ENCODE peak calls at places on chromosomes 7 and 10, in seven cellular contexts. One of them, this sample, is unnamed.

GRCh38 chr7:112089551-112089950 is 116.6 kb downstream of the DOCK4 start:
- DNase-seq in cardiac muscle cell: no peak
- DNase-seq in IMR-90: no peak
- DNase-seq in mammary epithelial cell: no peak
- DNase-seq in neural progenitor cell: no peak
- DNase-seq in PC-9: no peak
- DNase-seq in CD8-positive, alpha-beta T cell: no peak
- DNase-seq in this sample: no peak

GRCh38 chr10:34884272-34884952 is 69.3 kb upstream of the PARD3 start:
- DNase-seq in cardiac muscle cell: no peak
- DNase-seq in IMR-90: no peak
- DNase-seq in mammary epithelial cell: peak; percentile 25
- DNase-seq in neural progenitor cell: no peak
- DNase-seq in PC-9: no peak
- DNase-seq in CD8-positive, alpha-beta T cell: no peak
- DNase-seq in this sample: no peak

GRCh38 chr7:30556854-30557644 is 37.6 kb upstream of the GARS1 start:
- DNase-seq in cardiac muscle cell: no peak
- DNase-seq in IMR-90: peak; percentile 25
- DNase-seq in mammary epithelial cell: peak; percentile 93
- DNase-seq in neural progenitor cell: peak; percentile 91
- DNase-seq in PC-9: no peak
- DNase-seq in CD8-positive, alpha-beta T cell: no peak
- DNase-seq in this sample: no peak

GRCh38 chr7:101614098-101614938 is 14.8 kb downstream of the MYL10 start:
- DNase-seq in cardiac muscle cell: no peak
- DNase-seq in IMR-90: no peak
- DNase-seq in mammary epithelial cell: no peak
- DNase-seq in neural progenitor cell: no peak
- DNase-seq in PC-9: no peak
- DNase-seq in CD8-positive, alpha-beta T cell: no peak
- DNase-seq in this sample: no peak

GRCh38 chr7:129213828-129214227 is 11.0 kb upstream of the AHCYL2 start:
- DNase-seq in cardiac muscle cell: no peak
- DNase-seq in IMR-90: no peak
- DNase-seq in mammary epithelial cell: peak; percentile 45
- DNase-seq in neural progenitor cell: peak; percentile 64
- DNase-seq in PC-9: peak; percentile 61
- DNase-seq in CD8-positive, alpha-beta T cell: no peak
- DNase-seq in this sample: peak; percentile 44

GRCh38 chr10:75547391-75548298 is 116.2 kb downstream of the LRMDA start:
- DNase-seq in cardiac muscle cell: peak; percentile 82
- DNase-seq in IMR-90: peak; percentile 9
- DNase-seq in mammary epithelial cell: peak; percentile 67
- DNase-seq in neural progenitor cell: no peak
- DNase-seq in PC-9: no peak
- DNase-seq in CD8-positive, alpha-beta T cell: no peak
- DNase-seq in this sample: no peak

GRCh38 chr7:95527033-95527775 is 41.5 kb downstream of the ASB4 start:
- DNase-seq in cardiac muscle cell: peak; percentile 75
- DNase-seq in IMR-90: peak; percentile 44
- DNase-seq in mammary epithelial cell: peak; percentile 20
- DNase-seq in neural progenitor cell: peak; percentile 81
- DNase-seq in PC-9: peak; percentile 47
- DNase-seq in CD8-positive, alpha-beta T cell: no peak
- DNase-seq in this sample: peak; percentile 69

GRCh38 chr10:43409385-43410109 is 561 bp upstream of the HNRNPF start:
- DNase-seq in cardiac muscle cell: peak; percentile 32
- DNase-seq in IMR-90: no peak
- DNase-seq in mammary epithelial cell: no peak
- DNase-seq in neural progenitor cell: no peak
- DNase-seq in PC-9: peak; percentile 67
- DNase-seq in CD8-positive, alpha-beta T cell: peak; percentile 45
- DNase-seq in this sample: no peak

GRCh38 chr10:121368347-121369025 is 229.8 kb downstream of the FGFR2 start:
- DNase-seq in cardiac muscle cell: no peak
- DNase-seq in IMR-90: no peak
- DNase-seq in mammary epithelial cell: no peak
- DNase-seq in neural progenitor cell: peak; percentile 42
- DNase-seq in PC-9: no peak
- DNase-seq in CD8-positive, alpha-beta T cell: no peak
- DNase-seq in this sample: no peak

GRCh38 chr7:129144834-129145668 is 544 bp downstream of the TSPAN33 start:
- DNase-seq in cardiac muscle cell: no peak
- DNase-seq in IMR-90: no peak
- DNase-seq in mammary epithelial cell: no peak
- DNase-seq in neural progenitor cell: no peak
- DNase-seq in PC-9: no peak
- DNase-seq in CD8-positive, alpha-beta T cell: no peak
- DNase-seq in this sample: no peak

GRCh38 chr7:69336976-69337375 is 261.3 kb upstream of the AUTS2 start:
- DNase-seq in cardiac muscle cell: no peak
- DNase-seq in IMR-90: no peak
- DNase-seq in mammary epithelial cell: no peak
- DNase-seq in neural progenitor cell: no peak
- DNase-seq in PC-9: no peak
- DNase-seq in CD8-positive, alpha-beta T cell: no peak
- DNase-seq in this sample: peak; percentile 16

GRCh38 chr7:2011266-2012043 is 221.3 kb downstream of the MAD1L1 start:
- DNase-seq in cardiac muscle cell: no peak
- DNase-seq in IMR-90: no peak
- DNase-seq in mammary epithelial cell: no peak
- DNase-seq in neural progenitor cell: no peak
- DNase-seq in PC-9: no peak
- DNase-seq in CD8-positive, alpha-beta T cell: no peak
- DNase-seq in this sample: peak; percentile 16

GRCh38 chr10:46215426-46215825 is 71.4 kb upstream of the ANTXRL start:
- DNase-seq in cardiac muscle cell: no peak
- DNase-seq in IMR-90: no peak
- DNase-seq in mammary epithelial cell: no peak
- DNase-seq in neural progenitor cell: no peak
- DNase-seq in PC-9: no peak
- DNase-seq in CD8-positive, alpha-beta T cell: no peak
- DNase-seq in this sample: no peak

GRCh38 chr7:8131694-8132605 is 130.0 kb downstream of the ICA1 start:
- DNase-seq in cardiac muscle cell: no peak
- DNase-seq in IMR-90: no peak
- DNase-seq in mammary epithelial cell: no peak
- DNase-seq in neural progenitor cell: no peak
- DNase-seq in PC-9: no peak
- DNase-seq in CD8-positive, alpha-beta T cell: no peak
- DNase-seq in this sample: no peak

GRCh38 chr10:73953665-73954064 is 42.7 kb downstream of the PLAU start:
- DNase-seq in cardiac muscle cell: peak; percentile 88
- DNase-seq in IMR-90: no peak
- DNase-seq in mammary epithelial cell: peak; percentile 38
- DNase-seq in neural progenitor cell: no peak
- DNase-seq in PC-9: no peak
- DNase-seq in CD8-positive, alpha-beta T cell: no peak
- DNase-seq in this sample: no peak

GRCh38 chr7:142645777-142646176 is 103.5 kb upstream of the PRSS1 start:
- DNase-seq in cardiac muscle cell: no peak
- DNase-seq in IMR-90: no peak
- DNase-seq in mammary epithelial cell: no peak
- DNase-seq in neural progenitor cell: peak; percentile 23
- DNase-seq in PC-9: no peak
- DNase-seq in CD8-positive, alpha-beta T cell: no peak
- DNase-seq in this sample: no peak

GRCh38 chr10:52443419-52444388 is 129.6 kb downstream of the DKK1 start:
- DNase-seq in cardiac muscle cell: peak; percentile 93
- DNase-seq in IMR-90: peak; percentile 87
- DNase-seq in mammary epithelial cell: peak; percentile 98
- DNase-seq in neural progenitor cell: no peak
- DNase-seq in PC-9: no peak
- DNase-seq in CD8-positive, alpha-beta T cell: no peak
- DNase-seq in this sample: no peak

GRCh38 chr10:84198206-84198915 is 4.0 kb downstream of the CDHR1 start:
- DNase-seq in cardiac muscle cell: no peak
- DNase-seq in IMR-90: no peak
- DNase-seq in mammary epithelial cell: no peak
- DNase-seq in neural progenitor cell: no peak
- DNase-seq in PC-9: no peak
- DNase-seq in CD8-positive, alpha-beta T cell: no peak
- DNase-seq in this sample: no peak

GRCh38 chr7:128794020-128794419 is 2.3 kb downstream of the CCDC136 start:
- DNase-seq in cardiac muscle cell: no peak
- DNase-seq in IMR-90: no peak
- DNase-seq in mammary epithelial cell: no peak
- DNase-seq in neural progenitor cell: no peak
- DNase-seq in PC-9: peak; percentile 50
- DNase-seq in CD8-positive, alpha-beta T cell: no peak
- DNase-seq in this sample: no peak

DNA sequence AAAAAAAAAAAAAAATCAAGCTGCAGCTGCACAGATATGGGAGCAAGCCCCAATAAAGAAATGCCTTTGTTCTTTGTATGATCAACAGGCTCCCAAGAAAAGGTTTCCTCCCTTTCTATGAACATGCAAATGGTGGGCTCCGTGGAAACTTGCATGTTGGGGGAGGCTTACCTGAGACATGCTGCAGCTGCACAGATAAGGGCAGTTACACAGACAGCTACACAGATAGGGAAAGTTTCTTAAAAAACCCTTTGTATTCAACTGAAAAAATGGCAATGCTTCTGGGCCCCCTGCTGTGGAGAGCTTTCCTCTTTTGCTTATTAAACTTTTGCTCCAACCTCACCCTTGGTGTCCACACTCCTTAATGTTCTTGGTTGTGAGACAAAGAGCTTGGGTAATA is 29.8 kb upstream of the ZNF746 start:
- DNase-seq in cardiac muscle cell: no peak
- DNase-seq in IMR-90: no peak
- DNase-seq in mammary epithelial cell: no peak
- DNase-seq in neural progenitor cell: no peak
- DNase-seq in PC-9: no peak
- DNase-seq in CD8-positive, alpha-beta T cell: no peak
- DNase-seq in this sample: no peak
- H3K9me3 ChIP-seq in cardiac muscle cell: no peaks in the 10 kb centered on the region
- H3K9me3 ChIP-seq in IMR-90: peaks cover 29% of the 10 kb centered on the region
- H3K9me3 ChIP-seq in mammary epithelial cell: peaks cover 31% of the 10 kb centered on the region
- H3K9me3 ChIP-seq in neural progenitor cell: peaks cover 32% of the 10 kb centered on the region
- H3K9me3 ChIP-seq in PC-9: peaks cover 35% of the 10 kb centered on the region
- H3K9me3 ChIP-seq in CD8-positive, alpha-beta T cell: peaks cover 22% of the 10 kb centered on the region
- H3K9me3 ChIP-seq in this sample: peaks cover 3% of the 10 kb centered on the region

GRCh38 chr10:100987685-100988049 is 324 bp downstream of the TWNK start:
- DNase-seq in cardiac muscle cell: no peak
- DNase-seq in IMR-90: no peak
- DNase-seq in mammary epithelial cell: no peak
- DNase-seq in neural progenitor cell: no peak
- DNase-seq in PC-9: no peak
- DNase-seq in CD8-positive, alpha-beta T cell: no peak
- DNase-seq in this sample: no peak

GRCh38 chr10:100986952-100987684 is at the start of the genes MRPL43 and TWNK:
- DNase-seq in cardiac muscle cell: peak; percentile 76
- DNase-seq in IMR-90: peak; percentile 64
- DNase-seq in mammary epithelial cell: peak; percentile 75
- DNase-seq in neural progenitor cell: peak; percentile 93
- DNase-seq in PC-9: peak; percentile 60
- DNase-seq in CD8-positive, alpha-beta T cell: peak; percentile 84
- DNase-seq in this sample: peak; percentile 84

GRCh38 chr10:100986623-100986951 is 710 bp downstream of the MRPL43 start:
- DNase-seq in cardiac muscle cell: no peak
- DNase-seq in IMR-90: no peak
- DNase-seq in mammary epithelial cell: no peak
- DNase-seq in neural progenitor cell: no peak
- DNase-seq in PC-9: no peak
- DNase-seq in CD8-positive, alpha-beta T cell: no peak
- DNase-seq in this sample: no peak

GRCh38 chr10:100988166-100988565 is 823 bp downstream of the TWNK start:
- DNase-seq in cardiac muscle cell: no peak
- DNase-seq in IMR-90: no peak
- DNase-seq in mammary epithelial cell: no peak
- DNase-seq in neural progenitor cell: no peak
- DNase-seq in PC-9: no peak
- DNase-seq in CD8-positive, alpha-beta T cell: no peak
- DNase-seq in this sample: no peak

GRCh38 chr10:100989088-100989487 is 1.7 kb downstream of the TWNK start:
- DNase-seq in cardiac muscle cell: no peak
- DNase-seq in IMR-90: no peak
- DNase-seq in mammary epithelial cell: no peak
- DNase-seq in neural progenitor cell: no peak
- DNase-seq in PC-9: no peak
- DNase-seq in CD8-positive, alpha-beta T cell: no peak
- DNase-seq in this sample: no peak
- H3K4me3 ChIP-seq in cardiac muscle cell: no peak overlapping the region
- H3K4me3 ChIP-seq in IMR-90: no peak overlapping the region
- H3K4me3 ChIP-seq in mammary epithelial cell: no peak overlapping the region
- H3K4me3 ChIP-seq in neural progenitor cell: no peak overlapping the region
- H3K4me3 ChIP-seq in PC-9: no peak overlapping the region
- H3K4me3 ChIP-seq in CD8-positive, alpha-beta T cell: no peak overlapping the region
- H3K4me3 ChIP-seq in this sample: no peak overlapping the region

GRCh38 chr10:99548041-99548530 is 15.3 kb downstream of the NKX2-3 start:
- DNase-seq in cardiac muscle cell: peak; percentile 29
- DNase-seq in IMR-90: peak; percentile 8
- DNase-seq in mammary epithelial cell: peak; percentile 55
- DNase-seq in neural progenitor cell: peak; percentile 36
- DNase-seq in PC-9: no peak
- DNase-seq in CD8-positive, alpha-beta T cell: no peak
- DNase-seq in this sample: no peak
- TF ChIP-seq CTCF in cardiac muscle cell: peak; percentile 30
- TF ChIP-seq CTCF in IMR-90: peak; percentile 32
- TF ChIP-seq CTCF in mammary epithelial cell: peak; percentile 57
- TF ChIP-seq CTCF in neural progenitor cell: peak; percentile 50
- TF ChIP-seq CTCF in PC-9: peak; percentile 36
- TF ChIP-seq CTCF in CD8-positive, alpha-beta T cell: no peak
- TF ChIP-seq CTCF in this sample: peak; percentile 42

DNA sequence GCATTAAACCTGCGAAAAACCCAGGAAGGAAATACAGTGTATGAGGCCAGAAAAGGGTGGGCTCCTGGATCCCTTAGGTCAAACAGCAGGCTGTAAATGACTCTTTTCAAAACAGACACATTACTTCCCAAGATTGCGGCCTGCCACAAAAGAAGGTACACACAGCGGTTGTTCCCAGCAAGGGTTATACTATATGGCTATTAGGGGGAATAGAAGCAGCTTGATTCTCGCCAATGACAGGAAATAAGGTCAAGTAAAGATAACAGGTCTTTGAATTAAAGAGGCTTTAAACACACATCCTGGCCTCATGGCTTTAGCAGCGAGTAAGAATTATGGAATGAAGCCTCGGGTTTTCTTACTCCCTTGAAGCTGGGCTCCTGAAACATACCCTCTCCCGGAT is 58.3 kb downstream of the CYP26A1 start:
- DNase-seq in cardiac muscle cell: no peak
- DNase-seq in IMR-90: no peak
- DNase-seq in mammary epithelial cell: no peak
- DNase-seq in neural progenitor cell: no peak
- DNase-seq in PC-9: no peak
- DNase-seq in CD8-positive, alpha-beta T cell: no peak
- DNase-seq in this sample: no peak
- H3K9me3 ChIP-seq in cardiac muscle cell: no peaks in the 10 kb centered on the region
- H3K9me3 ChIP-seq in IMR-90: peaks cover 3% of the 10 kb centered on the region
- H3K9me3 ChIP-seq in mammary epithelial cell: peaks cover 3% of the 10 kb centered on the region
- H3K9me3 ChIP-seq in neural progenitor cell: peaks cover 2% of the 10 kb centered on the region
- H3K9me3 ChIP-seq in PC-9: no peaks in the 10 kb centered on the region
- H3K9me3 ChIP-seq in CD8-positive, alpha-beta T cell: no peaks in the 10 kb centered on the region
- H3K9me3 ChIP-seq in this sample: no peaks in the 10 kb centered on the region